ENCODE peak calls at places on chromosomes 3 and 15, in five cellular contexts. M, Y, F, T and Q are unnamed samples.

GRCh38 chr3:170499562-170500156 is 81.0 kb downstream of the CLDN11 start:
- DNase-seq in M (peak), Y (peak), F (peak), T (peak), Q (peak)

GRCh38 chr3:52121813-52122212 is 32.4 kb downstream of the POC1A start:
- DNase-seq in M (no peak), Y (no peak), F (no peak), T (no peak), Q (no peak)

GRCh38 chr3:10389341-10389740 is 68.4 kb upstream of the SEC13 start:
- DNase-seq in M (no peak), Y (no peak), F (no peak), T (no peak), Q (no peak)

GRCh38 chr3:122421836-122422235 is 6.0 kb upstream of the WDR5B start:
- DNase-seq in M (no peak), Y (no peak), F (no peak), T (no peak), Q (no peak)

GRCh38 chr15:68228143-68228970 is 1.2 kb downstream of the CLN6 start:
- DNase-seq in M (no peak), Y (no peak), F (no peak), T (no peak), Q (no peak)

GRCh38 chr3:149967067-149967685 is 3.5 kb downstream of the PFN2 start:
- DNase-seq in M (peak), Y (no peak), F (no peak), T (peak), Q (no peak)

GRCh38 chr3:14787630-14788029 is 31.1 kb upstream of the FGD5 start:
- DNase-seq in M (no peak), Y (no peak), F (no peak), T (no peak), Q (peak)

GRCh38 chr3:86547697-86548096 is 443.3 kb downstream of the VGLL3 start:
- DNase-seq in M (no peak), Y (no peak), F (no peak), T (no peak), Q (no peak)

GRCh38 chr3:147395975-147396708 is 10.2 kb downstream of the ZIC4 start:
- DNase-seq in M (no peak), Y (no peak), F (no peak), T (no peak), Q (no peak)

GRCh38 chr3:58332575-58333179 is at the start of gene PXK:
- DNase-seq in M (peak), Y (peak), F (peak), T (peak), Q (peak)
- TF ChIP-seq POLR2A in M (no peak), Y (peak), F (peak), T (peak), Q (peak)

GRCh38 chr3:131716943-131717342 is 214.2 kb upstream of the MRPL3 start:
- DNase-seq in M (no peak), Y (no peak), F (no peak), T (no peak), Q (no peak)
- TF ChIP-seq POLR2A in M (no peak), Y (no peak), F (no peak), T (no peak), Q (no peak)

GRCh38 chr3:172522871-172523818 is at the start of gene TNFSF10:
- DNase-seq in M (no peak), Y (peak), F (peak), T (peak), Q (peak)
- TF ChIP-seq POLR2A in M (no peak), Y (peak), F (peak), T (no peak), Q (peak)

DNA sequence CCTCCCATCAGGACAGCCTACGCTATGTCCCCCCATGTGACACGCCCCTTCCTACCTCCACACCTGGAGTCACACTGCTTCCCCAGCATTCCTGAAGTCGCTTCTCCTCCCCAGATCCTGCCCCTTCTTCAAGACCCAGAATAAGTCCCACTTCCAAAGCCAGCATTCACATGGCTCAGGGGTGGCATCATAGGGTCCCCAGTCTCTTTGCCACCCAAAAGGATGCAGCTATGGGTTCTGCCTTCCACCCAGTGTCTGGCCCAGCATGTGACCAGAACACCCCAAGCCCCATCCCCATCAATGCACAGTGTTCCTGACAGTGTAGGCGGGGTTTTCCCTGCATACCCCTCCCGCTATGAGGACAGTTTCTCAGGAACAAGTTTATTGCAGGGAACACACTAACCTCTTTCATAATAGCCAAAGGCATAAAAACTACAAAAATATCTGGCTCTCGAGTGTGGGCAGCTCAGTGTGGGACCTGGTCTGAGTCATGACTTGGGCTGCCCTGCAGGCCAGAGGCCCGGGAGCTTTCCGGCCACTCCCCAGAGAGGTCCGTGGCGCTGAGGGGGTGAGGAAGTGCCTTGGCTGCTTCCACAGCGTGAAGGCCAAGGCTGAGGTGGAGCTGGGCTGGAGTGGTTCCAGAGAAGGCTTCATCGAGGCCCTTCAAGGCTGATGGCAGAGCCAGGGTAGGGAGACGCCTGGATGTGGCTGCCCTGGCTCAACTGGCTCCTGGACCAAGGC is 5.8 kb downstream of the ISLR start:
- DNase-seq in M (no peak), Y (peak), F (peak), T (peak), Q (peak)
- TF ChIP-seq POLR2A in M (no peak), Y (no peak), F (no peak), T (no peak), Q (no peak)

GRCh38 chr15:65914371-65914770 is 45.1 kb downstream of the RAB11A start:
- DNase-seq in M (no peak), Y (no peak), F (no peak), T (no peak), Q (no peak)
- TF ChIP-seq POLR2A in M (no peak), Y (no peak), F (no peak), T (no peak), Q (no peak)

DNA sequence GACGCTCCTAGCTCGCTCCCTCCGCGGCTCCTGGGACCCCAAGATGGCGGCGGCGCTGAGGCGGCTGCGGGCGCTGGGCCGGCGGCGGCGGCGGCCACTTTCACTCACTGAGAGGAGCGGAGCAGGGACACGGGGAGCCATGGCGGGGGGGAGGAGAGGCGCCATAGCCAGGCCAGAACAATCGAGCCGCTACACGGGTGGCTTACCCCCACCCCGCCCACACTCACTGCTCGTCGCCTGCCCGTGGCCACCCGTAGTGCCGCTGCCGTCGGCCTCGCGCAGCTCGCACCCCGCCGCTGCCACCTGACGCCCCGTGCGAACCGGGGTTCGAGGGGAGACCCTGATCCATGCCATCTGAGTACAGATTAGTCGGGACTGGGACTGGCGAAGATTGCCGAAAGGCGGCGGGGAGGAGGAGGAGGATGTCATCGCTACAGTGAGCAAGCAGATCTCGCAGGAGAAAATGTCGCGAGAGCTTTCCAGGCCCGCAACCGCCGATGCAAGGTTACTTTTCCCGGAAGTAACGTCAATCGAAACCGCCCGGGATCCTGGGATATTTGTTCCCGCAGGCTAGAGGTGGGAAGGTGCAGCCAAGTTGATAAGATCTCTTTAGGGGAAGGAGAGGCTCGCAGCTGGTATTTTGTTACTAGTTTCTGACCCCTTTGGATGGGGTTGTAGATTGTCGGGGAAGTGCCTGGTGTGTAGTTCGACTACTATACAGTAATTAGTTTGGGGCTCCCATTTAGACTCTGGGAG is at the start of gene INO80:
- DNase-seq in M (peak), Y (peak), F (peak), T (peak), Q (peak)
- TF ChIP-seq POLR2A in M (peak), Y (peak), F (peak), T (peak), Q (peak)

DNA sequence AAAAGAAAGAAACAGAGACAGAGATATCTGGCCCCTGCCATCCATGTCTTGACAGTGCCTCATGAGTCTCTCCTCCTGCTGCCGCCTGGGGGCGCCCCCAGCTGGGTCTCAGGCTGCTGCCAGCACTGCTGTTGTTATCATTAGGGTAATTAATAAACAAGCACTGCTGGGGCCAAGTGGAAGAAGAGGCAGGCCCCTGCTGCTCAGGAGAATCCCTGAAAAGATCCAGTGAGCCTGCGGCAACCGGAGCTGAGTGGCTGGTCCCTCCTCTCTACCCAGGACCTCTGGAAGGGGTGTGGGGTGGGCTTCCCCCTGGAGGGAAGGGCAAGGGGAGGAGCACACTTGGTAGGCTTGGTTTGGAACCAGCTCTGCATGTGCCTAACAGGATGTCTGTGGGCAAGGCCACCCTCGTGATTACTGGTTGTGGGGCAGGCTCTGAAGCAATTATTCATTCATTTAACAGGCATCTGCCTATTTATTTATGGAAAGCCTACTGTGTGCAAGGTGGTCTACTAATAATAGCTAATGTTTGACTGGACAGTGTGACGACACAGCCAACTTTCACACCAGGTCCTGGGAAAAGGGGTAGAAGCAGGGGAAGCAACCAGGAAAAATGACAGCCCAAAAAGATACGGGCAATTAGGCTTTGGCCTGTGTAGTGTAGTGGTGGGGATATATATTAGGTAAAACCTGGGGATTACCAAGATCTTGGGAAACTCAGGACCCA is 1.2 kb upstream of the TYRO3 start:
- DNase-seq in M (peak), Y (no peak), F (peak), T (peak), Q (peak)
- TF ChIP-seq POLR2A in M (no peak), Y (no peak), F (no peak), T (no peak), Q (no peak)